ENCODE peak calls at places on chromosomes 6 and 20, in five cellular contexts. B, W, R, X and H are unnamed samples.
A peak's percentile ranks its signal among the peaks of the same experiment; 100 is the strongest.

GRCh38 chr6:142357879-142358278 is 56.1 kb downstream of the ADGRG6 start:
- DNase-seq in B (no peak), R (no peak), W (no peak), X (no peak), H (no peak)

GRCh38 chr6:111482236-111482958 is 621 bp downstream of the REV3L start:
- DNase-seq in W (no peak), R (peak; percentile 66), X (peak; percentile 17), B (no peak), H (no peak)

GRCh38 chr6:89368107-89368506 is 15.6 kb upstream of the UBE2J1 start:
- DNase-seq in B (peak; percentile 20), W (no peak), R (peak; percentile 74), X (no peak), H (no peak)

GRCh38 chr6:164455835-164456234 is 853.6 kb downstream of the C6orf118 start:
- DNase-seq in W (no peak), X (no peak), R (peak; percentile 10), B (no peak), H (no peak)

GRCh38 chr6:126210398-126211075 is 129.4 kb upstream of the CENPW start:
- DNase-seq in X (no peak), W (no peak), R (no peak), B (no peak), H (no peak)

GRCh38 chr20:2872304-2873009 is 824 bp upstream of the PTPRA start:
- DNase-seq in B (peak; percentile 63), X (no peak), R (peak; percentile 89), W (no peak), H (peak; percentile 55)

GRCh38 chr6:108914235-108915022 is 66.2 kb downstream of the ARMC2 start:
- DNase-seq in B (peak; percentile 52), X (no peak), W (no peak), R (peak; percentile 72), H (no peak)

GRCh38 chr6:149261364-149261763 is 56.1 kb upstream of the TAB2 start:
- DNase-seq in W (no peak), X (no peak), R (no peak), B (no peak), H (no peak)

GRCh38 chr20:5069141-5069806 is 50.5 kb downstream of the PCNA start:
- DNase-seq in W (no peak), R (no peak), X (no peak), B (no peak), H (no peak)

GRCh38 chr6:122265755-122266154 is 133.7 kb upstream of the HSF2 start:
- DNase-seq in W (no peak), R (no peak), B (no peak), X (no peak), H (no peak)

DNA sequence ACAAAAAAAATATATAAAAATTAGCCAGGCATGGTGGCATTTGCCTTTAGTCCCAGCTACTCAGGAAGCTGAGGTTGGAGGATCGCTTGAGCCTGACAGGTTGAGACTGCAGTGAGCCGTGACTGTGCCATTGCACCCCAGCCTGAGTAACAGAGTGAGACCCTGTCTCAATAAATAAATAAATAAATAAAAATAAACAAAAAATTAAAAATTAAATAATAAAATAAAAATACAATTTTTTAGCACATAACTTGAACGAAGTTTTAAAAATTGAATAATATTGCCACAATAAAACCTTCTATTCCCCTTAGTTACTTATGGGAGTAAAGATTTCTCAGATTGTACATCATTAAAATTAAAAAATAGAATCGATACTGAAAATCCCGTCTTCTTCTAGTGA is 29.2 kb upstream of the CGA start:
- DNase-seq in R (no peak), B (no peak), X (no peak), W (no peak), H (no peak)
- TF ChIP-seq POLR2A in R (no peak), B (no peak), X (no peak), W (no peak), H (no peak)

GRCh38 chr20:63736893-63737689 is 627 bp downstream of the LIME1 start:
- DNase-seq in W (no peak), B (no peak), R (no peak), X (no peak), H (no peak)
- TF ChIP-seq POLR2AphosphoS5 in W (no peak), B (peak; percentile 13), R (no peak), X (no peak), H (peak; percentile 33)

GRCh38 chr20:41318271-41318649 is 729 bp upstream of the ZHX3 start:
- DNase-seq in W (no peak), X (no peak), R (no peak), B (peak; percentile 39), H (no peak)
- TF ChIP-seq TAF1 in W (no peak), X (no peak), R (no peak), B (no peak), H (no peak)

GRCh38 chr6:117483004-117483644 is 650 bp downstream of the DCBLD1 start:
- DNase-seq in B (peak; percentile 74), W (no peak), R (peak; percentile 63), X (no peak), H (no peak)
- TF ChIP-seq POLR2A in B (peak; percentile 14), W (no peak), R (peak; percentile 65), X (no peak), H (no peak)

GRCh38 chr20:23106271-23106851 is 20.2 kb upstream of the CD93 start:
- DNase-seq in X (no peak), B (no peak), W (no peak), R (no peak), H (no peak)
- TF ChIP-seq POLR2AphosphoS5 in X (no peak), B (no peak), W (no peak), R (no peak), H (no peak)

DNA sequence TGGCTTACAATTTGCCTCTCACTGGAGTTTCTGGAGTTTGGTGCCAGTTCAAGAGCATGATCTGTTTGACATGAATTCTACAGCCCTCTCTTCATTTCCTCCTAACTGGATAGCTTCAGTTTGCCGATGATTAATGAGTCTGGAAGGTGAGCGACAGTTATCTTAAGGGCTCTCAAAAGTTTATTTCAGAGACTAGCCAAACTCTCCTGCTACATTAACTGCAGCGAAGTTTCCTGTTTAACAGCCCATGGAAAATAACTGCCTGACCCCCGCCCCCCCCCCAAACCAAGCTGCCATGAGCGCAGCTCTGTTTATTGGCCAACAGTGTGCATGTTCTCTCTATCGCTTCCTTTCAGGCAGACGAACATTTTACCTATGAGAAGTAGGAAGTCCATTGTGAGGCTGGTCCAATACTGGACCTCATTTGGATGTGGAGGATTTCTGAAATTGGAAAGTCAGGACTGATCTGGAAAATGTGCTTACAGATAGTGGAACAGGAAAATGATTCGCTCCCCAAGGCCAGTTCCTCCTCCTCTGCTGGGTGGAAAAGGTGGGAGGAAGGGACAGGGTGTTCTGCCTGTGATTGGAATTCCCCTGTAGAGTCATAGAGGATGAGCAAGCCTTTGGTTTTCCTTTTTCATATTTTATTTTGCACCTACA is 522.2 kb upstream of the JAG1 start:
- DNase-seq in R (no peak), B (no peak), X (no peak), W (no peak), H (no peak)
- TF ChIP-seq TAF1 in R (no peak), B (no peak), X (no peak), W (no peak), H (no peak)

DNA sequence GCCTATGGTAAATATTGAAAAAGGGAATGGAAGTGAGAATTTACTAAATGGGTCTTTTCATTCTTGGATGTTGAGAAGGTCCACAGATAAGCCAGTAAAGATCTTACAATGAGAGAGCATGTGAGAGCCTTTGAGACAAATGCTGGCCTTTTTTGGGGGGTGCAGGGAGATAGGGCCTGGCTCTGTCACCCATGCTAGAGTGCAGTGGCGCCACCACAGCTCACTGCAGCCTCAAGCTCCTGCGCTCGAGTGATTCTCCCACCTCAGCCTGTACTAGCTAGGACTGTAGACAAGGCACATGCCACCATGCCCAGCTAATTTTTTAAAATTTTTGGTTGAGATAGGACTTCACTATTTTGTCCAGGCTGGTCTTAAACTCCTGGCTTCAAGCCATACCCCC is 63.2 kb upstream of the TMEM181 start:
- DNase-seq in R (no peak), X (no peak), W (no peak), B (no peak), H (no peak)
- TF ChIP-seq POLR2A in R (no peak), X (no peak), W (no peak), B (no peak), H (no peak)